ENCODE peak calls at places on chromosomes 4 and X, in seven cellular contexts. K is bronchial epithelial cell, H is DND-41, P is suprapubic skin, I is HL-60, G is heart right ventricle, T is foreskin fibroblast. U is an unnamed sample.

GRCh38 chr4:1244081-1244977 is 4.6 kb downstream of the CTBP1 start:
- DNase-seq in H (no peak), G (no peak), T (peak; percentile 44), I (no peak), K (no peak), P (peak; percentile 68), U (no peak)

GRCh38 chr4:47531241-47531953 is 46.3 kb downstream of the ATP10D start:
- DNase-seq in G (peak; percentile 8), K (peak; percentile 93), P (no peak), T (peak; percentile 70), I (peak; percentile 28), H (peak; percentile 92), U (peak; percentile 79)

GRCh38 chrX:15918003-15918402 is 63.4 kb upstream of the AP1S2 start:
- DNase-seq in G (no peak), P (no peak), T (no peak), H (no peak), I (no peak), K (no peak), U (no peak)

GRCh38 chr4:77264826-77265225 is 107.8 kb downstream of the CCNG2 start:
- DNase-seq in H (no peak), G (no peak), K (peak; percentile 73), I (no peak), T (peak; percentile 5), P (no peak), U (no peak)

GRCh38 chr4:74583066-74583700 is 138.2 kb downstream of the AREG start:
- DNase-seq in T (peak; percentile 54), G (no peak), I (no peak), P (no peak), K (peak; percentile 38), H (no peak), U (peak; percentile 48)

GRCh38 chrX:68433155-68433980 is at the start of gene OPHN1:
- DNase-seq in I (no peak), P (peak; percentile 80), K (peak; percentile 71), H (no peak), T (peak; percentile 88), G (peak; percentile 74), U (no peak)

GRCh38 chrX:119496521-119496829 is 28.2 kb downstream of the SLC25A5 start:
- DNase-seq in P (no peak), T (no peak), H (no peak), G (no peak), I (no peak), K (no peak), U (no peak)

GRCh38 chrX:15244421-15244820 is 25.5 kb downstream of the ASB9 start:
- DNase-seq in P (no peak), H (no peak), K (no peak), G (no peak), I (no peak), T (no peak), U (no peak)

GRCh38 chrX:30714138-30714537 is 60.9 kb downstream of the GK start:
- DNase-seq in I (no peak), P (no peak), H (no peak), T (no peak), G (no peak), K (no peak), U (no peak)

GRCh38 chr4:124806403-124806802 is 93.9 kb upstream of the ANKRD50 start:
- DNase-seq in G (no peak), P (no peak), I (no peak), T (peak; percentile 75), K (peak; percentile 46), H (no peak), U (peak; percentile 63)

GRCh38 chrX:68947882-68948605 is 119.2 kb downstream of the EFNB1 start:
- DNase-seq in I (no peak), G (no peak), T (peak; percentile 57), P (no peak), H (no peak), K (no peak), U (no peak)

GRCh38 chr4:40992472-40993298 is 221.7 kb downstream of the APBB2 start:
- DNase-seq in I (no peak), K (peak; percentile 95), G (no peak), T (peak; percentile 88), P (no peak), H (no peak), U (peak; percentile 43)

GRCh38 chrX:24216037-24216436 is 66.5 kb downstream of the ZFX start:
- DNase-seq in I (no peak), H (no peak), G (no peak), P (no peak), K (no peak), T (no peak), U (no peak)

GRCh38 chrX:10676239-10676971 is 56.0 kb upstream of the MID1 start:
- DNase-seq in T (no peak), P (no peak), K (no peak), G (no peak), I (no peak), H (no peak), U (no peak)

DNA sequence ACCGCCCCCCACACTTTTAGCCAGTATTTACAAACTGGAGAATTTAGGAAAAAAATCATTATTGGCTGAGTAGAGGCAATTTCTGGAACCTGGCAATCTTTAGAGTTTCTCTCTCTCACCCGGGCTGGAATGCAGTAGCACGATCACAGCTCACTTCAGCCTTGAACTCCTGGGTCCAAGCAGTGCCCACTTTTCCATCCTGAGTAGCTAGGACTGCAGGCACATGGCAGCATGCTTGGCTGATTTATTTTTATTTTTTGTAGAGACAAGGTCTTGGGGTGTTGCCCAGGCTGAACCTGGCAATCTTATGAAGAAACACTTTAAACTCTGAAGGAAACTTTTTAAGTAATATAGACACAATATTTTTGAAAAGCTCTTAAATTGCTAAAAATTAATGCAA is 120.1 kb downstream of the AFF1 start:
- DNase-seq in T (no peak), H (no peak), I (no peak), G (no peak), P (no peak), K (no peak), U (no peak)
- H3K4me3 ChIP-seq in T (no peak overlapping the region), H (no peak overlapping the region), I (no peak overlapping the region), G (no peak overlapping the region), P (no peak overlapping the region), K (no peak overlapping the region), U (no peak overlapping the region)

GRCh38 chrX:20059467-20060128 is 57.1 kb downstream of the MAP7D2 start:
- DNase-seq in H (no peak), T (no peak), I (no peak), P (no peak), G (no peak), K (peak; percentile 1), U (no peak)

GRCh38 chrX:20061869-20062254 is 54.8 kb downstream of the MAP7D2 start:
- DNase-seq in T (peak; percentile 55), P (no peak), K (peak; percentile 13), I (no peak), G (no peak), H (no peak), U (no peak)

GRCh38 chrX:20063153-20063552 is 53.6 kb downstream of the MAP7D2 start:
- DNase-seq in K (no peak), P (no peak), T (no peak), H (no peak), G (no peak), I (no peak), U (no peak)

GRCh38 chrX:20063716-20064351 is 52.9 kb downstream of the MAP7D2 start:
- DNase-seq in T (peak; percentile 13), I (no peak), P (no peak), K (peak; percentile 52), H (peak; percentile 16), G (no peak), U (no peak)

GRCh38 chrX:20060961-20061868 is 55.5 kb downstream of the MAP7D2 start:
- DNase-seq in H (peak; percentile 92), G (no peak), P (no peak), I (peak; percentile 50), K (no peak), T (no peak), U (no peak)
- TF ChIP-seq CTCF in H (peak; percentile 53), G (no peak), P (no peak), I (no peak), K (no peak), T (no peak), U (no peak)

DNA sequence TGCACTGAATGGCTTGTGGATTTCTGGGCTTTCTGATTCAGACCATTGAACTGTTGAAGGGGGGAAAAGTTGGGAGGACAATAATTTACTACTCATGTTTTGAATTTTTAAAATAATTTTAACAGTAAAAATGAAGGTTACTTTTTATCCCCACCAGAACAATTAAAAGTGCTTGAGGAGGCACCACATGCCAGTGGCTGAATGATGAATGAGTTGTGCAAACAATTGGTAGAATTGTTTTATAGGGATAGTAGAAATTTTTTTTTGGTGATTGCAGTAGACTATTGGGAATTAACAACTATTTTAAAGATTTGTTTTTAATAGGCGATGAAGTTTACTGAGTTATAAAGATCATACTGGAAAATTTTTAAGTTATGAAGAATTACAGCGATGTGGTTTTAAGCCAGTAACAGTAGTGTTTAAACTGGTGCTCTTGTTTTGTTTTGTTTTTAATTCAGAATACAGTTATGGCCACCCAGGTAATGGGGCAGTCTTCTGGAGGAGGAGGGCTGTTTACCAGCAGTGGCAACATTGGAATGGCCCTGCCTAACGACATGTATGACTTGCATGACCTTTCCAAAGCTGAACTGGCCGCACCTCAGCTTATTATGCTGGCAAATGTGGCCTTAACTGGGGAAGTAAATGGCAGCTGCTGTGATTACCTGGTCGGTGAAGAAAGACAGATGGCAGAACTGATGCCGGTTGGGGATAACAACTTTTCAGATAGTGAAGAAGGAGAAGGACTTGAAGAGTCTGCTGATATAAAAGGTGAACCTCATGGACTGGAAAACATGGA is 2.7 kb downstream of the REST start:
- DNase-seq in P (no peak), T (no peak), K (no peak), G (no peak), H (no peak), I (no peak), U (no peak)
- H3K4me3 ChIP-seq in P (peak overlapping the region; percentile 75), T (peak overlapping the region; percentile 77), K (peak overlapping the region; percentile 10), G (peak overlapping the region; percentile 99), H (peak overlapping the region; percentile 73), I (peak overlapping the region; percentile 73), U (peak overlapping the region; percentile 95)

GRCh38 chr4:131381055-131381454 is 1768.0 kb upstream of the PCDH10 start:
- DNase-seq in H (no peak), G (no peak), I (no peak), K (no peak), T (no peak), P (no peak), U (no peak)
- TF ChIP-seq CTCF in H (no peak), G (no peak), I (no peak), K (no peak), T (no peak), P (no peak), U (no peak)

GRCh38 chr4:148565801-148566200 is 123.6 kb upstream of the NR3C2 start:
- DNase-seq in G (peak; percentile 14), T (no peak), K (no peak), H (no peak), I (no peak), P (no peak), U (no peak)

GRCh38 chr4:148561467-148561866 is 119.3 kb upstream of the NR3C2 start:
- DNase-seq in H (no peak), G (no peak), P (no peak), T (no peak), I (no peak), K (no peak), U (no peak)

GRCh38 chr4:148557793-148558192 is 115.6 kb upstream of the NR3C2 start:
- DNase-seq in H (no peak), G (no peak), I (no peak), T (no peak), K (no peak), P (no peak), U (no peak)

DNA sequence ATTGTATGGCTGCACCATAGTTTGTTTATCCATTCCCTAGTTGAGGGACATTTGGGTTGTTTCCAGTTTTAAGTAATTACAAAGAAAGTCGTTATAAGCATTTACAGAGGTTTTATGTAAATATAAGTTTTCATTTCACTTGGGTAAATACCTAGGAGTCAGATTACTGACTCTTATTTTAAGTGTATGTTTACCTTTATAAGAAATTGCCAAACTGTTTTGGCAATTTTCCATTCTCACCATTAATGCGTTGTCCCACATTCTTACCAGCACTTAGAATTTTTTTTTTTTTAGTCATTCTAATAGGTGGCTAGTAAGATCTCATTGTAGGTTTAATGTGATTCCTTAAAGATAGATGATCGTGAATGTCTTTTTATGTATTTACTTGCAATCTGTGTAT is 121.5 kb upstream of the NR3C2 start:
- DNase-seq in T (no peak), K (peak; percentile 74), G (no peak), I (no peak), H (no peak), P (no peak), U (no peak)
- H3K4me3 ChIP-seq in T (no peak overlapping the region), K (no peak overlapping the region), G (no peak overlapping the region), I (no peak overlapping the region), H (no peak overlapping the region), P (no peak overlapping the region), U (no peak overlapping the region)